ENCODE peak calls at places on chromosome X, in nine cellular contexts. U, N, R, X, Y, A, O, D and L are unnamed samples.

GRCh38 chrX:40996886-40997530 is 88.2 kb upstream of the USP9X start:
- DNase-seq in U (no peak), N (no peak), R (peak), X (no peak), Y (peak), A (no peak), O (peak), D (no peak), L (no peak)

GRCh38 chrX:1412551-1413161 is 20.7 kb upstream of the SLC25A6 start:
- DNase-seq in U (no peak), N (peak), R (no peak), X (no peak), Y (no peak), A (no peak), O (no peak), D (peak), L (no peak)

GRCh38 chrX:31063114-31063513 is 8.7 kb downstream of the FTHL17 start:
- DNase-seq in U (no peak), N (no peak), R (no peak), X (no peak), Y (no peak), A (no peak), O (no peak), D (no peak), L (no peak)

GRCh38 chrX:16310326-16310725 is 143.0 kb downstream of the MAGEB17 start:
- DNase-seq in U (no peak), N (no peak), R (no peak), X (no peak), Y (no peak), A (no peak), O (no peak), D (no peak), L (no peak)

GRCh38 chrX:69229436-69229835 is 64.2 kb upstream of the PJA1 start:
- DNase-seq in U (no peak), N (no peak), R (no peak), X (no peak), Y (no peak), A (no peak), O (no peak), D (no peak), L (no peak)

GRCh38 chrX:16696956-16697355 is 15.5 kb downstream of the CTPS2 start:
- DNase-seq in U (no peak), N (no peak), R (no peak), X (no peak), Y (no peak), A (no peak), O (no peak), D (no peak), L (no peak)

GRCh38 chrX:42085836-42086235 is 162.5 kb upstream of the CASK start:
- DNase-seq in U (no peak), N (no peak), R (no peak), X (no peak), Y (no peak), A (no peak), O (peak), D (no peak), L (no peak)

GRCh38 chrX:33045882-33046281 is 165.5 kb downstream of the DMD start:
- DNase-seq in U (no peak), N (no peak), R (no peak), X (no peak), Y (no peak), A (no peak), O (no peak), D (no peak), L (no peak)

GRCh38 chrX:46628406-46629371 is 55.1 kb downstream of the CHST7 start:
- DNase-seq in U (no peak), N (no peak), R (no peak), X (no peak), Y (no peak), A (no peak), O (no peak), D (peak), L (peak)

GRCh38 chrX:151621422-151621821 is 57.9 kb downstream of the PASD1 start:
- DNase-seq in U (no peak), N (no peak), R (no peak), X (no peak), Y (no peak), A (no peak), O (no peak), D (no peak), L (no peak)

GRCh38 chrX:67544281-67544680 is 460 bp downstream of the AR start:
- DNase-seq in U (no peak), N (no peak), R (no peak), X (peak), Y (peak), A (peak), O (no peak), D (peak), L (no peak)

GRCh38 chrX:100447563-100448397 is 37.7 kb upstream of the PCDH19 start:
- DNase-seq in U (no peak), N (no peak), R (no peak), X (no peak), Y (peak), A (no peak), O (peak), D (no peak), L (peak)

GRCh38 chrX:78923198-78924015 is 21.8 kb upstream of the P2RY10 start:
- DNase-seq in U (no peak), N (no peak), R (no peak), X (no peak), Y (no peak), A (no peak), O (no peak), D (no peak), L (no peak)

GRCh38 chrX:1521459-1521956 is 15.5 kb downstream of the P2RY8 start:
- DNase-seq in U (no peak), N (peak), R (peak), X (no peak), Y (peak), A (no peak), O (no peak), D (no peak), L (peak)

GRCh38 chrX:53321216-53321942 is 40.0 kb upstream of the IQSEC2 start:
- DNase-seq in U (no peak), N (no peak), R (no peak), X (no peak), Y (peak), A (no peak), O (no peak), D (no peak), L (peak)

GRCh38 chrX:110944323-110944761 is 148.7 kb upstream of the CHRDL1 start:
- DNase-seq in U (peak), N (no peak), R (no peak), X (peak), Y (peak), A (peak), O (no peak), D (no peak), L (no peak)

GRCh38 chrX:65643046-65643785 is 24.2 kb upstream of the MSN start:
- DNase-seq in U (peak), N (no peak), R (no peak), X (peak), Y (no peak), A (no peak), O (no peak), D (no peak), L (no peak)

GRCh38 chrX:9438950-9439494 is 25.8 kb upstream of the TBL1X start:
- DNase-seq in U (no peak), N (no peak), R (no peak), X (no peak), Y (no peak), A (no peak), O (no peak), D (no peak), L (no peak)

GRCh38 chrX:136260801-136261200 is 9.6 kb upstream of the MAP7D3 start:
- DNase-seq in U (no peak), N (no peak), R (no peak), X (no peak), Y (no peak), A (no peak), O (no peak), D (no peak), L (no peak)

GRCh38 chrX:55716937-55717336 is 612 bp upstream of the RRAGB start:
- DNase-seq in U (no peak), N (no peak), R (no peak), X (no peak), Y (no peak), A (no peak), O (no peak), D (no peak), L (no peak)

GRCh38 chrX:15866141-15866540 is 11.5 kb upstream of the AP1S2 start:
- DNase-seq in U (no peak), N (no peak), R (no peak), X (no peak), Y (no peak), A (no peak), O (no peak), D (no peak), L (no peak)

GRCh38 chrX:153828723-153829548 is 1.4 kb downstream of the PDZD4 start:
- DNase-seq in U (no peak), N (peak), R (peak), X (no peak), Y (peak), A (no peak), O (no peak), D (peak), L (no peak)

GRCh38 chrX:8305336-8305735 is 134.3 kb upstream of the VCX2 start:
- DNase-seq in U (no peak), N (no peak), R (no peak), X (no peak), Y (no peak), A (no peak), O (no peak), D (no peak), L (no peak)

GRCh38 chrX:149871433-149871832 is 9.6 kb upstream of the MAGEA8 start:
- DNase-seq in U (no peak), N (no peak), R (no peak), X (no peak), Y (no peak), A (no peak), O (no peak), D (no peak), L (no peak)

GRCh38 chrX:123087326-123087725 is 96.8 kb upstream of the GRIA3 start:
- DNase-seq in U (no peak), N (no peak), R (peak), X (no peak), Y (no peak), A (no peak), O (no peak), D (no peak), L (no peak)

GRCh38 chrX:142204522-142205433 is at the start of gene MAGEC2:
- DNase-seq in U (no peak), N (no peak), R (no peak), X (no peak), Y (no peak), A (no peak), O (no peak), D (no peak), L (no peak)

GRCh38 chrX:28058906-28059305 is 77.7 kb upstream of the DCAF8L1 start:
- DNase-seq in U (no peak), N (no peak), R (no peak), X (no peak), Y (no peak), A (no peak), O (no peak), D (no peak), L (peak)

GRCh38 chrX:69501433-69501832 is 2.7 kb upstream of the NALF2 start:
- DNase-seq in U (no peak), N (no peak), R (peak), X (no peak), Y (peak), A (peak), O (peak), D (no peak), L (no peak)

GRCh38 chrX:130082244-130083106 is 27.8 kb downstream of the ELF4 start:
- DNase-seq in U (no peak), N (peak), R (no peak), X (no peak), Y (no peak), A (peak), O (no peak), D (peak), L (peak)

GRCh38 chrX:74349387-74349786 is 45.4 kb downstream of the ZCCHC13 start:
- DNase-seq in U (no peak), N (no peak), R (peak), X (no peak), Y (no peak), A (no peak), O (peak), D (no peak), L (no peak)

GRCh38 chrX:129649268-129650182 is 5.2 kb downstream of the APLN start:
- DNase-seq in U (no peak), N (no peak), R (no peak), X (no peak), Y (no peak), A (peak), O (no peak), D (no peak), L (no peak)

GRCh38 chrX:140661657-140662056 is 47.9 kb upstream of the LINC00632 start:
- DNase-seq in U (no peak), N (no peak), R (no peak), X (no peak), Y (no peak), A (no peak), O (no peak), D (no peak), L (no peak)

GRCh38 chrX:104255465-104255864 is 732 bp upstream of the ESX1 start:
- DNase-seq in U (no peak), N (no peak), R (no peak), X (no peak), Y (no peak), A (no peak), O (no peak), D (no peak), L (no peak)

GRCh38 chrX:135707880-135708279 is 5.6 kb upstream of the CT45A1 start:
- DNase-seq in U (no peak), N (no peak), R (peak), X (no peak), Y (peak), A (no peak), O (peak), D (no peak), L (peak)

GRCh38 chrX:120575379-120576114 is 14.8 kb upstream of the CUL4B start:
- DNase-seq in U (no peak), N (no peak), R (no peak), X (no peak), Y (peak), A (no peak), O (no peak), D (no peak), L (no peak)

GRCh38 chrX:110280954-110281353 is 36.9 kb downstream of the AMMECR1 start:
- DNase-seq in U (no peak), N (no peak), R (no peak), X (no peak), Y (no peak), A (no peak), O (no peak), D (no peak), L (no peak)

DNA sequence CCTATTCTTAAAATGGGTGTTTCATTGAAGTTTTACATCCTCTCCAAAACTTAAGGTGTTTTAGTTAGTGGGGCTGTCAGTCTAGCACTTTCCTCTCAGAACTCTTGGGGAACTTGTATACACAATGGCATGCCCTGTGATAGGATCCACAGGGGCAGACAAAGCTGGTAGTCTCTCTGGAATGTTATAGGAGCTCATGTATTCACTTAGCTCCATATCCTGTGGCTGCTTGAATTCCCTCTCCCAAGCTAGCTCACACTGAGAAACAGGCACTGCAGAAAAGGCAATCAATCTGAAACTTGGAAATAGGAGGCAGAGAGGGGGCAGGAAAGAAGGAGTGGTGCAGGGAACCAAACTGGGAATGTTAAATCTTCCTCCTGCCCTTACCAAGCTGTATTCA is 26.3 kb upstream of the ARMCX2 start:
- DNase-seq in U (no peak), N (no peak), R (no peak), X (no peak), Y (peak), A (no peak), O (no peak), D (no peak), L (no peak)
- TF ChIP-seq POLR2AphosphoS5 in U (no peak), N (no peak), R (no peak), X (no peak), Y (no peak), A (no peak), O (no peak), D (no peak), L (no peak)

DNA sequence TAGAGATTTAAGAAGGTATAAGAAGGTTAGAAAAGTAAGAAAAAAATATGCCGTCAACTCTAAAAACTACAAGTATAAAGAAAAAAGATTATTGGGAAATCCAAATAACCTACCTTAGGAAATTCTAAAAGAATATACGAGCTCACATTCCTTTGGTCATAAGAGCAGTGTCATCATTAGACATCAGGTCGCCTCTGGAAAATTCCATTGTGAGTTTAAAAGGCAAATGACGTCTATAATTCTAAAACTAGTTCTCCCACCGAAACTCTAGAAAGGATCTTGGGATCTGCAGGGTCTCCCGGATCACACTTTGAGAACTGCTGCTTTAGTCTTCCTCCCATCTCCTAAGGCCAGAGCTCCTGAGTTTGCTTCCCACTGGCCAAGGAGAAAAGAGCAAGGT is 518 bp upstream of the SAT1 start:
- DNase-seq in U (no peak), N (no peak), R (peak), X (no peak), Y (no peak), A (no peak), O (no peak), D (no peak), L (no peak)
- H3K4me3 ChIP-seq in U (peak), N (peak), R (peak), X (no peak), Y (peak), A (no peak), O (peak), D (peak), L (no peak)

GRCh38 chrX:13652256-13653021 is 502 bp upstream of the TCEANC start:
- DNase-seq in U (no peak), N (no peak), R (no peak), X (no peak), Y (no peak), A (no peak), O (peak), D (no peak), L (no peak)
- TF ChIP-seq POLR2AphosphoS5 in U (no peak), N (no peak), R (no peak), X (no peak), Y (no peak), A (no peak), O (no peak), D (peak), L (no peak)

GRCh38 chrX:39636481-39636880 is 461.3 kb downstream of the BCOR start:
- DNase-seq in U (no peak), N (no peak), R (no peak), X (no peak), Y (no peak), A (no peak), O (no peak), D (no peak), L (no peak)

GRCh38 chrX:39639871-39640270 is 457.9 kb downstream of the BCOR start:
- DNase-seq in U (no peak), N (no peak), R (no peak), X (no peak), Y (no peak), A (no peak), O (no peak), D (no peak), L (no peak)

GRCh38 chrX:39640866-39641265 is 456.9 kb downstream of the BCOR start:
- DNase-seq in U (no peak), N (no peak), R (no peak), X (no peak), Y (no peak), A (no peak), O (no peak), D (no peak), L (no peak)

GRCh38 chrX:39642071-39642470 is 455.7 kb downstream of the BCOR start:
- DNase-seq in U (no peak), N (no peak), R (peak), X (no peak), Y (no peak), A (no peak), O (no peak), D (no peak), L (no peak)

GRCh38 chrX:39638526-39638925 is 459.2 kb downstream of the BCOR start:
- DNase-seq in U (no peak), N (no peak), R (no peak), X (no peak), Y (no peak), A (no peak), O (no peak), D (no peak), L (no peak)
- H3K4me3 ChIP-seq in U (no peak), N (no peak), R (no peak), X (no peak), Y (no peak), A (no peak), O (no peak), D (no peak), L (no peak)

DNA sequence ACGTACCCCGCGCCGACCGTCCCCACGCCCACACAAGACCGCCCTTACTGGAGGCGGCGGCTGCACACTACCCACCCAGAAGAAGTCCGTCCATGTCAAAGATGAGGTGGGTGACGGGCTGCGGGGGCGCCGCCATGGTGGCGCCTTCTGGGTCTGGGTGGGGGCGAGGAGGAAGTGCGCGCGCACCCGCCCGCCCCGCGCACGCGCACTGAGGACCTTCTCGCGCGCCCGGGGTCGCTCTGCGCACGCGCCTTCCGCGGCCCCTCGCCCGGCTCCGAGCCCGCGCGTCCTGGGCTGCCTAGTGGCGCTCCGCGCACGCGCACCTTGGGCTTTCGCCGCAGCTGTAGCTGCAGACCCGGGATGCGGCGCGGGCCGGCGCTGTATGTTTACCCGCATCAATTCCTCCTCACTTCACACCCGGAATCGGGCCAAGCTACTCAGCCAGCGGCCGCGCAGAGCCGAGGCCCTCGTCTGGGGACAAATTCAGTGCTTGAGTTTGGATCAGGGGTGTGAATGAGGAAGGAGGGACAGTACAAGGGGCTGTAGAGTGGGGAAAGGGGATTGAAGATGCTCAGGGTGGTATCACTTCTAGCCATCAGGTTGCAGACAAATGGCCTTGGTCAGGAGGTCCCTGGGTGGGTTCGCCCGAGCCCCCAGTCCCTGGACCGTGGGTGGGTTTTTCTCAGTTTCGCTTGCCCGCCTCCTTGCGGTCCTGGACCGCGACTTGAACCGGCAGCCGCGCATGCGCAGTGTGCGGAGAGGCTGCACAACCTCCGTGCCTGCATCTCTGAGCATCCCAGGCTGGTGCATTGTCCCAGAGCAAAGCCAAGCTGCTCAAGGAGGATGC is at the start of gene PUDP:
- DNase-seq in U (peak), N (peak), R (peak), X (peak), Y (peak), A (peak), O (peak), D (peak), L (peak)
- TF ChIP-seq POLR2AphosphoS5 in U (peak), N (peak), R (peak), X (no peak), Y (peak), A (peak), O (peak), D (peak), L (no peak)

GRCh38 chrX:131792789-131793462 is 230.2 kb upstream of the STK26 start:
- DNase-seq in U (peak), N (peak), R (no peak), X (no peak), Y (no peak), A (peak), O (no peak), D (peak), L (peak)
- H3K4me3 ChIP-seq in U (peak), N (peak), R (no peak), X (no peak), Y (no peak), A (no peak), O (no peak), D (no peak), L (no peak)

GRCh38 chrX:12956704-12957541 is 18.0 kb upstream of the TMSB4X start:
- DNase-seq in U (no peak), N (no peak), R (no peak), X (no peak), Y (peak), A (no peak), O (peak), D (no peak), L (no peak)
- TF ChIP-seq POLR2AphosphoS5 in U (no peak), N (no peak), R (no peak), X (peak), Y (no peak), A (peak), O (peak), D (no peak), L (no peak)